ENCODE peak calls at places on chromosomes 2 and 18, in five cellular contexts. N, F, X, G and B are unnamed samples.

GRCh38 chr18:48940854-48941531 is 9.8 kb downstream of the SMAD7 start:
- DNase-seq in N (no peak), F (no peak), X (no peak), G (no peak), B (no peak)

GRCh38 chr2:64857581-64858471 is 131.4 kb upstream of the SLC1A4 start:
- DNase-seq in N (peak; percentile 48), F (peak; percentile 43), X (no peak), G (peak; percentile 43), B (no peak)

GRCh38 chr2:110679337-110679707 is 1.5 kb upstream of the BUB1 start:
- DNase-seq in N (no peak), F (no peak), X (no peak), G (no peak), B (no peak)

GRCh38 chr2:112767693-112768380 is 3.4 kb upstream of the CKAP2L start:
- DNase-seq in N (no peak), F (no peak), X (no peak), G (no peak), B (no peak)

GRCh38 chr2:120921457-120921856 is 185.8 kb downstream of the GLI2 start:
- DNase-seq in N (no peak), F (no peak), X (no peak), G (no peak), B (no peak)

GRCh38 chr2:197191177-197191947 is 119.2 kb downstream of the ANKRD44 start:
- DNase-seq in N (no peak), F (no peak), X (peak; percentile 38), G (no peak), B (no peak)

GRCh38 chr2:150075831-150076230 is 411.6 kb downstream of the RND3 start:
- DNase-seq in N (no peak), F (no peak), X (no peak), G (no peak), B (no peak)

GRCh38 chr18:23977709-23978483 is 36.7 kb upstream of the TTC39C start:
- DNase-seq in N (no peak), F (no peak), X (no peak), G (no peak), B (no peak)

GRCh38 chr18:49685231-49685942 is 123.5 kb downstream of the LIPG start:
- DNase-seq in N (no peak), F (no peak), X (no peak), G (no peak), B (no peak)

GRCh38 chr2:230913812-230914211 is 11.2 kb downstream of the GPR55 start:
- DNase-seq in N (no peak), F (no peak), X (no peak), G (no peak), B (no peak)

GRCh38 chr18:55265916-55266488 is 306.7 kb upstream of the CCDC68 start:
- DNase-seq in N (no peak), F (no peak), X (no peak), G (no peak), B (no peak)

GRCh38 chr18:33744032-33744697 is 166.1 kb downstream of the ASXL3 start:
- DNase-seq in N (no peak), F (no peak), X (no peak), G (no peak), B (no peak)

GRCh38 chr2:128347701-128348504 is 29.2 kb upstream of the HS6ST1 start:
- DNase-seq in N (no peak), F (no peak), X (no peak), G (peak; percentile 69), B (no peak)

GRCh38 chr2:112947374-112947773 is 30.4 kb upstream of the IL36G start:
- DNase-seq in N (no peak), F (no peak), X (no peak), G (no peak), B (no peak)

GRCh38 chr2:45612265-45612664 is 1.2 kb upstream of the SRBD1 start:
- DNase-seq in N (no peak), F (no peak), X (no peak), G (no peak), B (no peak)

GRCh38 chr2:122218596-122218995 is 463.1 kb downstream of the TSN start:
- DNase-seq in N (no peak), F (no peak), X (no peak), G (no peak), B (no peak)

GRCh38 chr2:230664128-230664527 is 48.5 kb upstream of the CAB39 start:
- DNase-seq in N (no peak), F (no peak), X (no peak), G (no peak), B (no peak)

GRCh38 chr2:33395660-33396249 is 80.7 kb upstream of the RASGRP3 start:
- DNase-seq in N (peak; percentile 73), F (peak; percentile 33), X (no peak), G (peak; percentile 21), B (no peak)

GRCh38 chr2:80461505-80462197 is 157.1 kb upstream of the LRRTM1 start:
- DNase-seq in N (no peak), F (no peak), X (no peak), G (no peak), B (no peak)

GRCh38 chr2:234996467-234997270 is 44.9 kb downstream of the SH3BP4 start:
- DNase-seq in N (no peak), F (no peak), X (no peak), G (no peak), B (peak; percentile 84)

GRCh38 chr2:16093639-16094447 is 153.5 kb downstream of the MYCN start:
- DNase-seq in N (no peak), F (no peak), X (no peak), G (peak; percentile 18), B (no peak)

GRCh38 chr2:239362497-239362896 is 38.3 kb downstream of the HDAC4 start:
- DNase-seq in N (no peak), F (no peak), X (no peak), G (no peak), B (no peak)

GRCh38 chr18:37219257-37219656 is 346.3 kb downstream of the CELF4 start:
- DNase-seq in N (no peak), F (no peak), X (no peak), G (no peak), B (no peak)

GRCh38 chr2:52831216-52831615 is 936.4 kb upstream of the CHAC2 start:
- DNase-seq in N (no peak), F (no peak), X (no peak), G (no peak), B (no peak)

GRCh38 chr2:33107690-33108482 is 161.1 kb downstream of the LTBP1 start:
- DNase-seq in N (no peak), F (no peak), X (no peak), G (no peak), B (no peak)

GRCh38 chr2:11583840-11584529 is 50.1 kb downstream of the GREB1 start:
- DNase-seq in N (peak; percentile 83), F (peak; percentile 51), X (peak; percentile 55), G (peak; percentile 77), B (peak; percentile 76)

GRCh38 chr2:137838255-137839092 is 125.8 kb upstream of the HNMT start:
- DNase-seq in N (no peak), F (no peak), X (peak; percentile 59), G (no peak), B (no peak)

GRCh38 chr2:222859786-222860726 is 780 bp upstream of the ACSL3 start:
- DNase-seq in N (no peak), F (no peak), X (no peak), G (peak; percentile 40), B (peak; percentile 46)

GRCh38 chr2:74566423-74567085 is 12.0 kb downstream of the DOK1 start:
- DNase-seq in N (no peak), F (no peak), X (no peak), G (no peak), B (peak; percentile 79)

GRCh38 chr2:39308778-39309177 is 65.0 kb upstream of the CDKL4 start:
- DNase-seq in N (no peak), F (no peak), X (no peak), G (no peak), B (no peak)

GRCh38 chr2:30691948-30692828 is 115.1 kb downstream of the CAPN13 start:
- DNase-seq in N (no peak), F (no peak), X (no peak), G (no peak), B (no peak)